ENCODE peak calls at places on chromosome 12, in six cellular contexts. Q is GM19239, A is NCI-H2081, S is cardiac fibroblast, F is psoas muscle, X is T-helper 1 cell. P is an unnamed sample.

GRCh38 chr12:106585237-106585834 is 2.5 kb downstream of the RFX4 start:
- DNase-seq in X (no peak), Q (no peak), S (no peak), A (no peak), F (no peak), P (no peak)

GRCh38 chr12:68158427-68158826 is 1.1 kb downstream of the IFNG start:
- DNase-seq in Q (no peak), X (no peak), F (no peak), A (peak), S (no peak), P (no peak)

GRCh38 chr12:122138181-122138580 is 35.8 kb downstream of the IL31 start:
- DNase-seq in X (no peak), F (no peak), S (no peak), Q (no peak), A (no peak), P (no peak)

GRCh38 chr12:52126050-52126604 is 46.6 kb downstream of the SMIM41 start:
- DNase-seq in S (no peak), A (peak), F (no peak), Q (no peak), X (no peak), P (no peak)

GRCh38 chr12:92595663-92596062 is 107.1 kb upstream of the PLEKHG7 start:
- DNase-seq in F (no peak), Q (no peak), X (no peak), A (no peak), S (no peak), P (no peak)

GRCh38 chr12:47636908-47637780 is 68.7 kb downstream of the RPAP3 start:
- DNase-seq in Q (no peak), S (peak), X (no peak), A (peak), F (peak), P (no peak)

GRCh38 chr12:57756406-57757341 is 1.8 kb downstream of the MARCHF9 start:
- DNase-seq in X (peak), S (peak), F (no peak), Q (peak), A (peak), P (no peak)

GRCh38 chr12:10505620-10506019 is at the start of gene EIF2S3B:
- DNase-seq in X (no peak), F (no peak), Q (no peak), A (no peak), S (no peak), P (no peak)

P was measured in smooth muscle cell of the brain vasculature.